ENCODE peak calls at places on chromosome 21, in nine cellular contexts. Y, M, I, U, D, N, H, E and V are unnamed samples.

GRCh38 chr21:20330652-20331051 is 667.6 kb upstream of the NCAM2 start:
- DNase-seq in Y (no peak), M (no peak), I (no peak), U (no peak), D (no peak), N (no peak), H (no peak), E (no peak), V (no peak)

GRCh38 chr21:16113052-16113715 is 383.4 kb downstream of the USP25 start:
- DNase-seq in Y (no peak), M (no peak), I (no peak), U (no peak), D (no peak), N (no peak), H (no peak), E (no peak), V (no peak)

GRCh38 chr21:42572906-42573495 is 59.3 kb downstream of the SLC37A1 start:
- DNase-seq in Y (no peak), M (no peak), I (no peak), U (no peak), D (peak; percentile 69), N (no peak), H (no peak), E (no peak), V (no peak)

GRCh38 chr21:31253684-31254083 is 90.4 kb downstream of the TIAM1 start:
- DNase-seq in Y (no peak), M (no peak), I (no peak), U (no peak), D (no peak), N (no peak), H (peak; percentile 61), E (no peak), V (peak; percentile 80)

GRCh38 chr21:36759348-36760083 is 60.6 kb downstream of the SIM2 start:
- DNase-seq in Y (no peak), M (no peak), I (no peak), U (no peak), D (no peak), N (no peak), H (no peak), E (no peak), V (no peak)

GRCh38 chr21:42627527-42628289 is 25.7 kb upstream of the PDE9A start:
- DNase-seq in Y (no peak), M (no peak), I (no peak), U (no peak), D (peak; percentile 50), N (no peak), H (no peak), E (no peak), V (no peak)

GRCh38 chr21:34722684-34723300 is 54.0 kb downstream of the CLIC6 start:
- DNase-seq in Y (no peak), M (peak; percentile 25), I (no peak), U (peak; percentile 58), D (no peak), N (no peak), H (no peak), E (no peak), V (no peak)

GRCh38 chr21:34936874-34937563 is 112.1 kb downstream of the RUNX1 start:
- DNase-seq in Y (no peak), M (no peak), I (no peak), U (no peak), D (no peak), N (no peak), H (peak; percentile 42), E (no peak), V (no peak)

GRCh38 chr21:45845790-45846130 is 135.8 kb upstream of the COL6A1 start:
- DNase-seq in Y (no peak), M (no peak), I (no peak), U (no peak), D (peak; percentile 49), N (no peak), H (no peak), E (no peak), V (no peak)

GRCh38 chr21:23968722-23969647 is 1638.3 kb downstream of the MRPL39 start:
- DNase-seq in Y (no peak), M (peak; percentile 87), I (peak; percentile 28), U (peak; percentile 40), D (no peak), N (peak; percentile 49), H (peak; percentile 26), E (no peak), V (no peak)

GRCh38 chr21:45126085-45126687 is 51.8 kb downstream of the ADARB1 start:
- DNase-seq in Y (no peak), M (no peak), I (no peak), U (no peak), D (no peak), N (no peak), H (no peak), E (no peak), V (peak; percentile 69)

GRCh38 chr21:34126269-34126668 is 52.9 kb downstream of the MRPS6 start:
- DNase-seq in Y (no peak), M (no peak), I (peak; percentile 22), U (no peak), D (no peak), N (no peak), H (no peak), E (peak; percentile 42), V (no peak)

GRCh38 chr21:17673261-17674020 is 60.7 kb upstream of the BTG3 start:
- DNase-seq in Y (no peak), M (no peak), I (peak; percentile 55), U (no peak), D (no peak), N (no peak), H (peak; percentile 65), E (peak; percentile 28), V (no peak)

GRCh38 chr21:31335957-31336738 is 7.9 kb downstream of the TIAM1 start:
- DNase-seq in Y (peak; percentile 33), M (no peak), I (peak; percentile 89), U (no peak), D (no peak), N (no peak), H (peak; percentile 84), E (peak; percentile 89), V (no peak)

GRCh38 chr21:45300786-45301520 is 13.3 kb upstream of the POFUT2 start:
- DNase-seq in Y (no peak), M (no peak), I (no peak), U (no peak), D (peak; percentile 73), N (no peak), H (no peak), E (no peak), V (no peak)

GRCh38 chr21:31268090-31268489 is 76.0 kb downstream of the TIAM1 start:
- DNase-seq in Y (no peak), M (no peak), I (no peak), U (no peak), D (no peak), N (no peak), H (no peak), E (no peak), V (no peak)